ENCODE peak calls at places on chromosome 9, in four cellular contexts. S, Y, F and U are unnamed samples.

GRCh38 chr9:708556-709432 is 132.7 kb upstream of the DMRT1 start:
- DNase-seq in S (no peak), Y (no peak), F (peak), U (no peak)

GRCh38 chr9:137672907-137673791 is 54.3 kb downstream of the EHMT1 start:
- DNase-seq in S (peak), Y (peak), F (peak), U (no peak)

GRCh38 chr9:14158136-14158781 is 155.7 kb downstream of the NFIB start:
- DNase-seq in S (no peak), Y (no peak), F (no peak), U (no peak)

GRCh38 chr9:98321269-98321668 is 65.8 kb upstream of the TBC1D2 start:
- DNase-seq in S (no peak), Y (no peak), F (no peak), U (no peak)

GRCh38 chr9:14345586-14346237 is 31.8 kb upstream of the NFIB start:
- DNase-seq in S (no peak), Y (no peak), F (no peak), U (no peak)

GRCh38 chr9:34377402-34377741 is 674 bp upstream of the MYORG start:
- DNase-seq in S (peak), Y (no peak), F (no peak), U (peak)

GRCh38 chr9:92609142-92609500 is 60.8 kb downstream of the IPPK start:
- DNase-seq in S (peak), Y (no peak), F (no peak), U (no peak)

GRCh38 chr9:83976372-83976771 is 3.6 kb downstream of the HNRNPK start:
- DNase-seq in S (no peak), Y (no peak), F (no peak), U (no peak)

GRCh38 chr9:96417051-96417586 is 1.1 kb downstream of the ZNF367 start:
- DNase-seq in S (peak), Y (peak), F (peak), U (peak)

GRCh38 chr9:122036988-122037387 is 56.1 kb downstream of the TTLL11 start:
- DNase-seq in S (no peak), Y (no peak), F (no peak), U (no peak)

DNA sequence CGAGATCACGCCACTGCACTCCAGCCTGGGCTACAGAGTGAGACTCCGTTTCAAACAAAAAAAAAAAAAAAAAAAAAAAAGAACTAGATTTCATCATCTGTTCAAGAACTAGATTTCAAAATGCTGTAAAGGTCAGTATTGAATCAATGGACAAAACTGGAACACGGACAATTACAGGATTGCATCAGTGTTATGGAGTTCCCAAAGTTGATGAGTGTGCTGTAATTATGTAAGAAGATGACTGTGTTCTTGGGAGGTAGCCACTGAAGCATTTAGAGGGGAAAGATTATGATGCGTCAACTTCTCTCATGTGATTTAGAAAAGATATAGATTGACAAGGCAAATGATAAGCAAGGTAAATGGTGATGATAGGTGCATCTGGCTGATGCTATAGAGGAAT is 6.5 kb downstream of the FAM240B start:
- DNase-seq in S (no peak), Y (no peak), F (no peak), U (no peak)
- TF ChIP-seq ESRRA in S (no peak), Y (no peak), F (no peak), U (no peak)

GRCh38 chr9:19967567-19968459 is 179.0 kb upstream of the SLC24A2 start:
- DNase-seq in S (no peak), Y (no peak), F (no peak), U (peak)
- TF ChIP-seq ATF2 in S (no peak), Y (no peak), F (no peak), U (no peak)

GRCh38 chr9:120443489-120443888 is 136.5 kb downstream of the CDK5RAP2 start:
- DNase-seq in S (no peak), Y (no peak), F (no peak), U (no peak)

GRCh38 chr9:120442280-120442597 is 137.7 kb downstream of the CDK5RAP2 start:
- DNase-seq in S (no peak), Y (no peak), F (no peak), U (no peak)

GRCh38 chr9:120440791-120441190 is 139.2 kb downstream of the CDK5RAP2 start:
- DNase-seq in S (no peak), Y (no peak), F (no peak), U (no peak)

GRCh38 chr9:120443976-120444375 is 136.0 kb downstream of the CDK5RAP2 start:
- DNase-seq in S (no peak), Y (no peak), F (no peak), U (no peak)

GRCh38 chr9:120441446-120442279 is 138.3 kb downstream of the CDK5RAP2 start:
- DNase-seq in S (no peak), Y (no peak), F (no peak), U (no peak)
- TF ChIP-seq CBFB in S (no peak), Y (no peak), F (no peak), U (no peak)

GRCh38 chr9:127876026-127876763 is 1.3 kb downstream of the AK1 start:
- DNase-seq in S (no peak), Y (no peak), F (no peak), U (no peak)

GRCh38 chr9:127876764-127877562 is 512 bp downstream of the AK1 start:
- DNase-seq in S (no peak), Y (no peak), F (no peak), U (no peak)

GRCh38 chr9:127874301-127875216 is 2.9 kb downstream of the AK1 start:
- DNase-seq in S (no peak), Y (no peak), F (no peak), U (no peak)

GRCh38 chr9:127873886-127874285 is 3.6 kb downstream of the AK1 start:
- DNase-seq in S (no peak), Y (no peak), F (no peak), U (no peak)

DNA sequence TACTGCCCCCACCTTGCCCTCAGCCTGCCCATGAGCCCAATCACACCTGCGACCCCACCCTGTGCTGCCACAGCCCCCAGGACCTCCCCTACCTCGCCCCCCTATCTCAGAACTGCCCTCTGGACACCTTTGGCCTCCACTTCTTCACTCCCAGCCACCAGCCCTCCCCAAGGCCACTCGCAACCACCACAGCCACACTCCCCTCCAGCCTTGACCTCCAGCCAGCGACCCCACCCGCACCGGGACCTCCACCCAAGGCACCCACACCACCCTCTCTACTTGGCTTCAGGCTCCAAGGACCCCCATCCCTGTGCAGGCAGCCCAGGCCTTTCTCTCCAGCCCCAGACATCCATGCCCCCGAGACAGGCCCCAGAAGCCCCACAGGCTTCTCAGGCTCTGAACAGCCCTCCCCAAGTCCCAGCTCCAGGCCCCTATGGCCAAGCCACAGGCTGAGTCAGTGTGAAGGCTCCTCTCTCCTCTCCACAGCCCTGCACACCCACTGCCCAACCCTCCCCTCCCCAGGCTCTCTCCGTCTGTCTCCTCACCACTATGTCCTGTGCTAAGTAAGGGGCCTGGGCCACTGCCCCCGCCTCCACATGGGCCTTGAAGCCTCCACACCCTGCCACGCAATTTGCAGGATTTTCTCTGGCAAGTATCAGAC is 2.0 kb downstream of the AK1 start:
- DNase-seq in S (no peak), Y (no peak), F (no peak), U (no peak)
- TF ChIP-seq ESRRA in S (no peak), Y (no peak), F (no peak), U (no peak)

GRCh38 chr9:86534572-86535258 is 180.5 kb upstream of the TUT7 start:
- DNase-seq in S (no peak), Y (no peak), F (no peak), U (no peak)
- TF ChIP-seq ATF2 in S (no peak), Y (no peak), F (no peak), U (no peak)

DNA sequence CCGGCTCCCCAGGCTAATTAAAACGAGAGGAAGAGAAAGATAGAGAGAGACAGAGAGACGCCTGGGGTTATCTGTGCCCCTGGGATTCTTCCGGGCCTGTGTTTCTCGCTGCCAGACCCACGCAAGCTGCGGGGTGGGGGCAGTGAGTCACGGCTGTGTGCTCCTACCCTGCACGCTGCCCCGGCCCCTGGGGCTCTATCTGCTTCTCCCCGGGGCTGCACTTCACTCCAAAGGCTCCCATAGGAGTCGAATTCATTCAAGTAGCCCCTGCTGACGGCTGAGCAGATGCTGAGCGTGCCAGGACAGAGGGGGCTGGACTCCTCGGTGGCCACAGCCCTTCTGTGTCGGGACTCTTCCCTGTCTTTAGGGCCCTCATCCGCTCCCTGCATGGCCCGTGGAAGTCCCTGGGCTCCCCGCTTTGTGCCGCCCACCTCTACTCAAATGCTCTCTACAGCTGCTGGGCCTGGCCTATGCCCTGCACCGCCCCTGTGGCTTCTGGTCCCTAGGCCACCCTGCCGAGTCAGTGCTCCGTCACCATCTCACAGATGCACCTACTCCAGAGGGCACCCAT is 22.8 kb downstream of the SARDH start:
- DNase-seq in S (no peak), Y (no peak), F (no peak), U (no peak)
- TF ChIP-seq CBFB in S (no peak), Y (no peak), F (peak), U (no peak)